ENCODE peak calls at places on chromosome 11, in seven cellular contexts. One of them, this sample, is unnamed.

GRCh38 chr11:45215098-45215497 is 68.7 kb downstream of the PRDM11 start:
- DNase-seq in endothelial cell: no peak
- DNase-seq in M059J: no peak
- DNase-seq in H9: no peak
- DNase-seq in central memory CD4-positive, alpha-beta T cell: no peak
- DNase-seq in fibroblast of mammary gland: no peak
- DNase-seq in AG20443: no peak
- DNase-seq in this sample: no peak

GRCh38 chr11:126591966-126592489 is 236.5 kb downstream of the ST3GAL4 start:
- DNase-seq in central memory CD4-positive, alpha-beta T cell: no peak
- DNase-seq in AG20443: no peak
- DNase-seq in fibroblast of mammary gland: no peak
- DNase-seq in M059J: no peak
- DNase-seq in endothelial cell: no peak
- DNase-seq in H9: no peak
- DNase-seq in this sample: no peak

GRCh38 chr11:8068605-8069221 is 12.3 kb upstream of the TUB start:
- DNase-seq in central memory CD4-positive, alpha-beta T cell: no peak
- DNase-seq in AG20443: peak
- DNase-seq in M059J: peak
- DNase-seq in H9: peak
- DNase-seq in fibroblast of mammary gland: peak
- DNase-seq in endothelial cell: no peak
- DNase-seq in this sample: peak

GRCh38 chr11:124922831-124923230 is 3.8 kb downstream of the HEPN1 start:
- DNase-seq in endothelial cell: no peak
- DNase-seq in H9: no peak
- DNase-seq in fibroblast of mammary gland: no peak
- DNase-seq in AG20443: no peak
- DNase-seq in M059J: no peak
- DNase-seq in central memory CD4-positive, alpha-beta T cell: no peak
- DNase-seq in this sample: no peak

GRCh38 chr11:96341237-96342130 is 1.5 kb downstream of the MAML2 start:
- DNase-seq in AG20443: peak
- DNase-seq in M059J: peak
- DNase-seq in endothelial cell: peak
- DNase-seq in H9: peak
- DNase-seq in fibroblast of mammary gland: peak
- DNase-seq in central memory CD4-positive, alpha-beta T cell: peak
- DNase-seq in this sample: peak

GRCh38 chr11:6927030-6927617 is 898 bp downstream of the ZNF215 start:
- DNase-seq in H9: no peak
- DNase-seq in M059J: no peak
- DNase-seq in central memory CD4-positive, alpha-beta T cell: no peak
- DNase-seq in fibroblast of mammary gland: no peak
- DNase-seq in endothelial cell: no peak
- DNase-seq in AG20443: no peak
- DNase-seq in this sample: no peak

GRCh38 chr11:125167954-125168821 is 3.6 kb downstream of the PKNOX2 start:
- DNase-seq in fibroblast of mammary gland: peak
- DNase-seq in endothelial cell: no peak
- DNase-seq in AG20443: peak
- DNase-seq in central memory CD4-positive, alpha-beta T cell: no peak
- DNase-seq in H9: no peak
- DNase-seq in M059J: peak
- DNase-seq in this sample: no peak

GRCh38 chr11:3860360-3860759 is 4.9 kb downstream of the STIM1 start:
- DNase-seq in central memory CD4-positive, alpha-beta T cell: no peak
- DNase-seq in M059J: no peak
- DNase-seq in AG20443: no peak
- DNase-seq in H9: no peak
- DNase-seq in fibroblast of mammary gland: no peak
- DNase-seq in endothelial cell: no peak
- DNase-seq in this sample: no peak

GRCh38 chr11:35192347-35192746 is 53.4 kb downstream of the CD44 start:
- DNase-seq in AG20443: peak
- DNase-seq in M059J: no peak
- DNase-seq in endothelial cell: no peak
- DNase-seq in H9: no peak
- DNase-seq in central memory CD4-positive, alpha-beta T cell: no peak
- DNase-seq in fibroblast of mammary gland: peak
- DNase-seq in this sample: no peak

GRCh38 chr11:133950874-133951483 is 5.8 kb downstream of the IGSF9B start:
- DNase-seq in H9: peak
- DNase-seq in M059J: no peak
- DNase-seq in AG20443: no peak
- DNase-seq in endothelial cell: no peak
- DNase-seq in fibroblast of mammary gland: no peak
- DNase-seq in central memory CD4-positive, alpha-beta T cell: no peak
- DNase-seq in this sample: no peak

GRCh38 chr11:131767421-131767820 is 397.0 kb downstream of the NTM start:
- DNase-seq in central memory CD4-positive, alpha-beta T cell: no peak
- DNase-seq in AG20443: no peak
- DNase-seq in M059J: peak
- DNase-seq in fibroblast of mammary gland: peak
- DNase-seq in H9: no peak
- DNase-seq in endothelial cell: no peak
- DNase-seq in this sample: peak

GRCh38 chr11:65645710-65646109 is 7.8 kb downstream of the SIPA1 start:
- DNase-seq in central memory CD4-positive, alpha-beta T cell: no peak
- DNase-seq in endothelial cell: no peak
- DNase-seq in fibroblast of mammary gland: peak
- DNase-seq in AG20443: no peak
- DNase-seq in H9: no peak
- DNase-seq in M059J: peak
- DNase-seq in this sample: peak

GRCh38 chr11:75663808-75664207 is 5.0 kb downstream of the MAP6 start:
- DNase-seq in H9: no peak
- DNase-seq in fibroblast of mammary gland: no peak
- DNase-seq in M059J: no peak
- DNase-seq in endothelial cell: no peak
- DNase-seq in AG20443: no peak
- DNase-seq in central memory CD4-positive, alpha-beta T cell: no peak
- DNase-seq in this sample: no peak

This sample was measured in kidney tubule cell.